ENCODE peak calls at places on chromosomes 11 and 22, in eight cellular contexts. U, M, I, W, B, H, G and A are unnamed samples.
A peak's percentile ranks its signal among the peaks of the same experiment; 100 is the strongest.

GRCh38 chr22:46004105-46004866 is 27.3 kb upstream of the WNT7B start:
- DNase-seq in U (no peak), M (no peak), I (peak; percentile 80), W (no peak), B (peak; percentile 17), H (no peak), G (peak; percentile 60), A (no peak)

GRCh38 chr11:92826597-92826996 is 142.9 kb upstream of the MTNR1B start:
- DNase-seq in U (no peak), M (no peak), I (no peak), W (no peak), B (no peak), H (no peak), G (no peak), A (no peak)

GRCh38 chr11:69422645-69423044 is 58.8 kb upstream of the LINC01488 start:
- DNase-seq in U (no peak), M (no peak), I (no peak), W (no peak), B (no peak), H (no peak), G (no peak), A (no peak)

GRCh38 chr22:37329239-37330140 is 47.2 kb downstream of the CYTH4 start:
- DNase-seq in U (no peak), M (peak; percentile 38), I (no peak), W (peak; percentile 81), B (no peak), H (no peak), G (no peak), A (no peak)

GRCh38 chr11:67372232-67372992 is 986 bp downstream of the CLCF1 start:
- DNase-seq in U (no peak), M (peak; percentile 48), I (no peak), W (no peak), B (no peak), H (no peak), G (no peak), A (no peak)

GRCh38 chr11:27524155-27524554 is 17.6 kb upstream of the LIN7C start:
- DNase-seq in U (no peak), M (peak; percentile 81), I (no peak), W (peak; percentile 51), B (no peak), H (no peak), G (no peak), A (peak; percentile 11)

GRCh38 chr11:117579148-117579547 is 217.9 kb downstream of the DSCAML1 start:
- DNase-seq in U (no peak), M (no peak), I (no peak), W (no peak), B (no peak), H (no peak), G (no peak), A (no peak)

GRCh38 chr22:35131423-35132050 is 65.6 kb downstream of the ISX start:
- DNase-seq in U (no peak), M (no peak), I (no peak), W (no peak), B (no peak), H (no peak), G (no peak), A (no peak)

GRCh38 chr22:27984723-27985122 is 65.7 kb upstream of the PITPNB start:
- DNase-seq in U (no peak), M (no peak), I (no peak), W (no peak), B (no peak), H (no peak), G (no peak), A (no peak)